ENCODE peak calls at places on chromosome 1, in seven cellular contexts. P is pancreas; X is body of pancreas; B is activated B cell treated with CpG ODN at 0.5 μM for 24 hours; L is CD4-positive, alpha-beta T cell; S is DND-41; K is tibial artery. Y is an unnamed sample.

GRCh38 chr1:30677471-30677870 is 45.9 kb downstream of the MATN1 start:
- DNase-seq in K (no peak), X (no peak), P (no peak), L (no peak), S (no peak), B (no peak), Y (no peak)

GRCh38 chr1:3333903-3334302 is 120.6 kb upstream of the ARHGEF16 start:
- DNase-seq in X (peak), B (no peak), S (no peak), P (peak), L (no peak), K (peak), Y (no peak)

GRCh38 chr1:172742599-172743500 is 83.9 kb downstream of the FASLG start:
- DNase-seq in B (no peak), S (peak), X (no peak), L (no peak), K (no peak), P (no peak), Y (no peak)

GRCh38 chr1:226761322-226761721 is 22.2 kb upstream of the ITPKB start:
- DNase-seq in X (no peak), K (no peak), P (no peak), L (no peak), B (no peak), S (no peak), Y (no peak)

GRCh38 chr1:32917521-32917920 is 16.3 kb upstream of the TMEM54 start:
- DNase-seq in B (no peak), P (no peak), X (no peak), K (no peak), L (no peak), S (no peak), Y (no peak)

GRCh38 chr1:115300087-115300856 is 37.8 kb downstream of the NGF start:
- DNase-seq in K (no peak), X (no peak), P (no peak), B (no peak), L (no peak), S (no peak), Y (no peak)

GRCh38 chr1:74937176-74937575 is 197.0 kb upstream of the LHX8 start:
- DNase-seq in X (no peak), P (no peak), S (no peak), L (no peak), K (no peak), B (no peak), Y (no peak)

GRCh38 chr1:161139765-161140164 is 7.3 kb upstream of the DEDD start:
- DNase-seq in B (no peak), L (peak), S (peak), P (no peak), K (peak), X (peak), Y (no peak)

GRCh38 chr1:198771562-198772153 is 132.8 kb downstream of the PTPRC start:
- DNase-seq in S (peak), B (no peak), K (no peak), X (no peak), P (no peak), L (no peak), Y (no peak)

GRCh38 chr1:167542109-167543032 is 11.2 kb downstream of the CREG1 start:
- DNase-seq in S (no peak), X (no peak), L (no peak), P (no peak), K (no peak), B (no peak), Y (no peak)

GRCh38 chr1:178057863-178058576 is 35.9 kb upstream of the RASAL2 start:
- DNase-seq in L (no peak), K (no peak), X (peak), P (no peak), S (no peak), B (no peak), Y (no peak)

GRCh38 chr1:100736324-100736723 is 16.8 kb downstream of the VCAM1 start:
- DNase-seq in S (no peak), B (no peak), P (no peak), L (no peak), X (peak), K (no peak), Y (no peak)

GRCh38 chr1:238409191-238409846 is 518.6 kb upstream of the ZP4 start:
- DNase-seq in B (no peak), X (no peak), L (no peak), S (no peak), K (no peak), P (no peak), Y (no peak)

GRCh38 chr1:43687301-43688108 is 19.8 kb upstream of the ST3GAL3 start:
- DNase-seq in X (no peak), B (no peak), P (no peak), K (no peak), S (no peak), L (no peak), Y (no peak)

GRCh38 chr1:201137579-201138310 is 10.8 kb upstream of the ASCL5 start:
- DNase-seq in L (no peak), K (peak), P (peak), B (no peak), S (no peak), X (peak), Y (no peak)

GRCh38 chr1:180917306-180918065 is 4.8 kb downstream of the KIAA1614 start:
- DNase-seq in X (no peak), S (no peak), K (no peak), L (no peak), P (no peak), B (no peak), Y (no peak)
- TF ChIP-seq CTCF in X (no peak), S (no peak), K (no peak), L (no peak), P (no peak), B (no peak), Y (no peak)

DNA sequence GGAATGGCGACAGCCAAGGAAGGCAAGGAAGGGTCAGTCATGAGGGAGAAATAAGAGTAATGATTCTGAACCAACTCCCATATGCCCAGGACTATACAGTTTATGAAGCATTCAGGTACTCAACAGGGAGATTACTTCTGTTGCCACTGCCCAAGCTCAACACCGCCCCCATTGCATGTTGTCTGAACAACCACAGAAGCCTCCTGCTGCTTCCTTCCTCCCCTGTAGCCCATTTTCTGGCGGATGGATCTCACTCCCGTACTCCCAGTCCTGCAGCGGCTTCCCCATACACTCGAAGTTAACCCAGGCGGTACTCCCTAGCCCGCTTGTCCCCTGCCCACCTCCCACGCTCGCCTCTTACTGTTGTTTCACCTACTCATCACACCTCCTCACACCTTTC is 103.0 kb downstream of the BEND5 start:
- DNase-seq in S (no peak), X (no peak), K (no peak), L (no peak), B (no peak), P (no peak), Y (no peak)
- TF ChIP-seq CTCF in S (no peak), X (no peak), K (no peak), L (no peak), B (no peak), P (no peak), Y (no peak)

DNA sequence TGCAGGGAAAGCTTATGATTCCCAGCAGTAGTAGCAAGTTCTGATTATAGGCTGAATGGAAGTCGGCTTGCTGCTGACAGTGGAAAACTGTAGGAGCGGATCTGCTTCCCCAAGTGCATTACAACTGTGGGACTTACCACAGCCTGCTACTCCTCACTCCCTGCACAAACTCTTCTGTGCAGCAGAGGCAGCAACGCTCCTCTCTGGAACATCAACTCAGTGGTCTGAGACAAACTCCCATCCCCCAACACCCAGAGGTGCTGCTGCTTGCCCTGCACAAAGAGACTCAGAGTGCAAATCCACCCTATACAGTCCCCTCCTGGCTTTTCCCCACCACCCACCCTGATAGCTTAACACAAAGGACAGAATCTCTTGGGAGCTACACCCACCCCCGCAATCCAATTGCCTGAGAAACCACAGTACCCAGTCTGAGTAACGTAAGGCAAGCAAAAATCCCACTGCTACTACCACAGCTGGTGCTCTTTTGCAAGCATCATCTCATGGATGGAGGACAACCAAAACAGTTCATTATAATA is 1455.2 kb downstream of the AMY1C start:
- DNase-seq in K (no peak), L (no peak), X (no peak), B (no peak), S (peak), P (no peak), Y (no peak)
- TF ChIP-seq CTCF in K (no peak), L (no peak), X (no peak), B (no peak), S (peak), P (no peak), Y (no peak)

GRCh38 chr1:118716775-118717174 is 271.4 kb downstream of the TBX15 start:
- DNase-seq in L (no peak), B (no peak), S (no peak), P (no peak), K (no peak), X (peak), Y (no peak)
- TF ChIP-seq CTCF in L (no peak), B (no peak), S (no peak), P (no peak), K (no peak), X (peak), Y (no peak)

DNA sequence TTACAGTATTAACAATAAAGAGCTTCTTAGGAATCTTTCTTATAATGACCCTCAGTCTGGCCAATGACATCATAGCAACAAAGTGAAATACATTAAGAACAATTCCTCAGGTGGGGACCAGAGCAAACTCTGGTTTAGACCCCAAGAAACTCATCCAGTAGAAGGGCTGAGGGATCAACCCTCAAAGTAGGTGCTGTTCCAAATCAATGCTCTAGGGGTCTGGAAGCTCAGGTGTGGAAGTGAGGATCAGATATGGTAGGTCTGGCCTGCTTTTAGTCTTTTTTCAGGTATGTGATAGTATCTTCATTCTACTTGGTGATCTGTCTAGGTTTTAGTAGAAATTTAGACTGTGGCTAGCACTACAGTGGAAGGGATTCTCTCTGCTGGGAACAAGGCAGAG is 291.7 kb downstream of the PDE4B start:
- DNase-seq in S (no peak), P (no peak), L (no peak), X (no peak), B (no peak), K (no peak), Y (no peak)
- TF ChIP-seq CTCF in S (no peak), P (no peak), L (no peak), X (no peak), B (no peak), K (no peak), Y (no peak)

DNA sequence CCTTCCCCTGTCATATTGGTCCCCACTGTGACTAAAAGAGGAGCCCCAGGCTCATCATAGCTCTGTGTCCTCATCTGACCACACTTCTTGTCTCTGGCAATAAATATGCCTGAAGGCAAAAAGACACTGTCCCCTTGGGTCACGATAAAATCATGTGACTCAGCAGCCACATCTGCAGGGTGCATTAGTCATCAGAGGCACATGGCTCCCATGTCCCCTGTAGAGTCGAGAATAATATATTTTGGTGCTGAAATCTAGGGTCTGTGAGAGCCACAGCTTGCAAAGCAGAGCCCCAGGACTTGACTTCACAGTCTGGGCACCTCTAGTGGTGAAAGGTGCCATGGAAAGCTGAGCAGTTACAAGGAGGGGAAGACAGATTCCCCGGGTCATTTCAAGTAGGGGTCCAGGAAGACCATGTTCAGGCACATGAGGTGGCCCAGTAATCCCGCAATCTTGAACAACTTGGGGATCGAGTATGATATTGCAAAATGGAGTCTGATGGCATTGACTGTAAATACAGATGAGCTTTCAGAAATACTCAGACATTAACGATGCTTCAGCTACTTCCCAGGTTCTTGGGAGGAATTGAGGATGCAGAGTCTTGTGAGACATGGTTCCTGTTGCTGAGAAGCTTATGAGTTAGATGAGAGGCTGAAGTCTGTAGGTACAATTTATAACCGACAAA is 68.6 kb downstream of the SLC35F3 start:
- DNase-seq in X (no peak), K (no peak), L (no peak), P (no peak), S (no peak), B (no peak), Y (no peak)
- TF ChIP-seq CTCF in X (no peak), K (no peak), L (no peak), P (no peak), S (no peak), B (no peak), Y (no peak)